ENCODE peak calls at places on chromosome 6, in eight cellular contexts. L is T-helper 9 cell; Q is WTC11; U is activated T-cell treated with anti-CD3 and anti-CD28 coated beads, Interleukin-2, amount 50 U/mL, for 24 hours; H is stomach; G is GM23338; P is adrenal gland; Z is activated CD4-positive, alpha-beta T cell treated with anti-CD3 and anti-CD28 coated beads, Interleukin-2, amount 50 U/mL, for 1 hour. E is an unnamed sample.

GRCh38 chr6:133456934-133457333 is 215.8 kb downstream of the EYA4 start:
- DNase-seq in L (no peak), Q (no peak), U (no peak), H (no peak), G (peak; percentile 25), P (no peak), Z (no peak), E (no peak)

GRCh38 chr6:124977067-124977908 is 15.1 kb downstream of the RNF217 start:
- DNase-seq in L (no peak), Q (no peak), U (no peak), H (no peak), G (no peak), P (no peak), Z (no peak), E (no peak)

GRCh38 chr6:37351027-37351426 is 2.8 kb upstream of the RNF8 start:
- DNase-seq in L (no peak), Q (no peak), U (no peak), H (no peak), G (no peak), P (no peak), Z (no peak), E (no peak)

GRCh38 chr6:111759413-111759835 is 113.8 kb downstream of the FYN start:
- DNase-seq in L (no peak), Q (no peak), U (peak; percentile 66), H (no peak), G (no peak), P (no peak), Z (peak; percentile 41), E (no peak)

GRCh38 chr6:47809863-47810262 is 28.0 kb downstream of the OPN5 start:
- DNase-seq in L (no peak), Q (no peak), U (no peak), H (no peak), G (no peak), P (no peak), Z (no peak), E (no peak)

GRCh38 chr6:161272600-161273355 is 1.1 kb downstream of the AGPAT4 start:
- DNase-seq in L (peak; percentile 27), Q (no peak), U (no peak), H (no peak), G (peak; percentile 86), P (no peak), Z (no peak), E (no peak)

GRCh38 chr6:63058601-63059000 is 152.7 kb upstream of the FKBP1C start:
- DNase-seq in L (no peak), Q (no peak), U (no peak), H (no peak), G (peak; percentile 57), P (no peak), Z (no peak), E (no peak)

GRCh38 chr6:168139121-168139520 is 60.1 kb upstream of the FRMD1 start:
- DNase-seq in L (no peak), Q (no peak), U (no peak), H (no peak), G (no peak), P (no peak), Z (no peak), E (no peak)

GRCh38 chr6:134551245-134551960 is 233.5 kb upstream of the SGK1 start:
- DNase-seq in L (no peak), Q (no peak), U (no peak), H (no peak), G (no peak), P (no peak), Z (no peak), E (no peak)

E was measured in T-helper 17 cell.